ENCODE peak calls at places on chromosomes 3 and 15, in ten cellular contexts. One of them, this sample, is unnamed.

GRCh38 chr3:81302045-81302444 is 459.4 kb downstream of the GBE1 start:
- DNase-seq in left ventricle myocardium inferior: no peak
- DNase-seq in cardiac fibroblast: peak
- DNase-seq in stimulated activated CD4-positive, alpha-beta T cell treated with anti-CD3 and anti-CD28 coated beads, Interleukin-12 subunit alpha, Interleukin-12 subunit beta, amount 100 ng/mL, for 48 hours: peak
- DNase-seq in Right ventricle myocardium superior: no peak
- DNase-seq in body of pancreas: peak
- DNase-seq in mesendoderm: peak
- DNase-seq in neural crest cell: peak
- DNase-seq in GM12865: peak
- DNase-seq in ovary: no peak
- DNase-seq in this sample: no peak

GRCh38 chr3:108489776-108490175 is 20.6 kb downstream of the MYH15 start:
- DNase-seq in left ventricle myocardium inferior: no peak
- DNase-seq in ovary: no peak
- DNase-seq in stimulated activated CD4-positive, alpha-beta T cell treated with anti-CD3 and anti-CD28 coated beads, Interleukin-12 subunit alpha, Interleukin-12 subunit beta, amount 100 ng/mL, for 48 hours: peak
- DNase-seq in neural crest cell: peak
- DNase-seq in body of pancreas: peak
- DNase-seq in mesendoderm: peak
- DNase-seq in Right ventricle myocardium superior: no peak
- DNase-seq in cardiac fibroblast: peak
- DNase-seq in GM12865: peak
- DNase-seq in this sample: peak

GRCh38 chr3:55455915-55456314 is 31.2 kb downstream of the WNT5A start:
- DNase-seq in mesendoderm: no peak
- DNase-seq in neural crest cell: no peak
- DNase-seq in Right ventricle myocardium superior: no peak
- DNase-seq in left ventricle myocardium inferior: no peak
- DNase-seq in stimulated activated CD4-positive, alpha-beta T cell treated with anti-CD3 and anti-CD28 coated beads, Interleukin-12 subunit alpha, Interleukin-12 subunit beta, amount 100 ng/mL, for 48 hours: no peak
- DNase-seq in ovary: no peak
- DNase-seq in cardiac fibroblast: no peak
- DNase-seq in body of pancreas: no peak
- DNase-seq in GM12865: no peak
- DNase-seq in this sample: no peak

GRCh38 chr3:55524565-55525244 is 37.6 kb upstream of the WNT5A start:
- DNase-seq in stimulated activated CD4-positive, alpha-beta T cell treated with anti-CD3 and anti-CD28 coated beads, Interleukin-12 subunit alpha, Interleukin-12 subunit beta, amount 100 ng/mL, for 48 hours: no peak
- DNase-seq in ovary: no peak
- DNase-seq in left ventricle myocardium inferior: no peak
- DNase-seq in cardiac fibroblast: peak
- DNase-seq in Right ventricle myocardium superior: no peak
- DNase-seq in mesendoderm: no peak
- DNase-seq in GM12865: no peak
- DNase-seq in neural crest cell: no peak
- DNase-seq in body of pancreas: no peak
- DNase-seq in this sample: no peak

GRCh38 chr3:60294181-60294580 is 957.1 kb downstream of the FHIT start:
- DNase-seq in mesendoderm: no peak
- DNase-seq in body of pancreas: no peak
- DNase-seq in neural crest cell: no peak
- DNase-seq in Right ventricle myocardium superior: no peak
- DNase-seq in cardiac fibroblast: peak
- DNase-seq in ovary: no peak
- DNase-seq in left ventricle myocardium inferior: no peak
- DNase-seq in GM12865: no peak
- DNase-seq in stimulated activated CD4-positive, alpha-beta T cell treated with anti-CD3 and anti-CD28 coated beads, Interleukin-12 subunit alpha, Interleukin-12 subunit beta, amount 100 ng/mL, for 48 hours: no peak
- DNase-seq in this sample: no peak

GRCh38 chr3:195692361-195692700 is 28.4 kb upstream of the MUC20 start:
- DNase-seq in body of pancreas: no peak
- DNase-seq in ovary: peak
- DNase-seq in mesendoderm: no peak
- DNase-seq in GM12865: no peak
- DNase-seq in left ventricle myocardium inferior: no peak
- DNase-seq in stimulated activated CD4-positive, alpha-beta T cell treated with anti-CD3 and anti-CD28 coated beads, Interleukin-12 subunit alpha, Interleukin-12 subunit beta, amount 100 ng/mL, for 48 hours: no peak
- DNase-seq in Right ventricle myocardium superior: no peak
- DNase-seq in neural crest cell: no peak
- DNase-seq in cardiac fibroblast: no peak
- DNase-seq in this sample: no peak

GRCh38 chr3:50585919-50586762 is 16.8 kb downstream of the HEMK1 start:
- DNase-seq in body of pancreas: no peak
- DNase-seq in ovary: no peak
- DNase-seq in stimulated activated CD4-positive, alpha-beta T cell treated with anti-CD3 and anti-CD28 coated beads, Interleukin-12 subunit alpha, Interleukin-12 subunit beta, amount 100 ng/mL, for 48 hours: no peak
- DNase-seq in left ventricle myocardium inferior: no peak
- DNase-seq in GM12865: no peak
- DNase-seq in mesendoderm: no peak
- DNase-seq in Right ventricle myocardium superior: no peak
- DNase-seq in neural crest cell: no peak
- DNase-seq in cardiac fibroblast: no peak
- DNase-seq in this sample: no peak

GRCh38 chr3:169082076-169082475 is 581.4 kb downstream of the MECOM start:
- DNase-seq in neural crest cell: no peak
- DNase-seq in mesendoderm: peak
- DNase-seq in body of pancreas: no peak
- DNase-seq in ovary: no peak
- DNase-seq in cardiac fibroblast: peak
- DNase-seq in stimulated activated CD4-positive, alpha-beta T cell treated with anti-CD3 and anti-CD28 coated beads, Interleukin-12 subunit alpha, Interleukin-12 subunit beta, amount 100 ng/mL, for 48 hours: no peak
- DNase-seq in GM12865: no peak
- DNase-seq in Right ventricle myocardium superior: no peak
- DNase-seq in left ventricle myocardium inferior: no peak
- DNase-seq in this sample: no peak

GRCh38 chr3:149753717-149754116 is 1.4 kb upstream of the COMMD2 start:
- DNase-seq in mesendoderm: no peak
- DNase-seq in left ventricle myocardium inferior: no peak
- DNase-seq in ovary: no peak
- DNase-seq in GM12865: no peak
- DNase-seq in neural crest cell: no peak
- DNase-seq in stimulated activated CD4-positive, alpha-beta T cell treated with anti-CD3 and anti-CD28 coated beads, Interleukin-12 subunit alpha, Interleukin-12 subunit beta, amount 100 ng/mL, for 48 hours: no peak
- DNase-seq in Right ventricle myocardium superior: no peak
- DNase-seq in cardiac fibroblast: no peak
- DNase-seq in body of pancreas: no peak
- DNase-seq in this sample: no peak

GRCh38 chr15:82568986-82569385 is 28.7 kb upstream of the RPS17 start:
- DNase-seq in left ventricle myocardium inferior: no peak
- DNase-seq in mesendoderm: no peak
- DNase-seq in neural crest cell: no peak
- DNase-seq in body of pancreas: no peak
- DNase-seq in GM12865: no peak
- DNase-seq in ovary: no peak
- DNase-seq in stimulated activated CD4-positive, alpha-beta T cell treated with anti-CD3 and anti-CD28 coated beads, Interleukin-12 subunit alpha, Interleukin-12 subunit beta, amount 100 ng/mL, for 48 hours: no peak
- DNase-seq in cardiac fibroblast: no peak
- DNase-seq in Right ventricle myocardium superior: no peak
- DNase-seq in this sample: no peak

GRCh38 chr15:48802867-48803266 is 8.0 kb downstream of the CEP152 start:
- DNase-seq in stimulated activated CD4-positive, alpha-beta T cell treated with anti-CD3 and anti-CD28 coated beads, Interleukin-12 subunit alpha, Interleukin-12 subunit beta, amount 100 ng/mL, for 48 hours: no peak
- DNase-seq in ovary: no peak
- DNase-seq in body of pancreas: no peak
- DNase-seq in left ventricle myocardium inferior: no peak
- DNase-seq in mesendoderm: peak
- DNase-seq in Right ventricle myocardium superior: no peak
- DNase-seq in cardiac fibroblast: peak
- DNase-seq in neural crest cell: no peak
- DNase-seq in GM12865: no peak
- DNase-seq in this sample: no peak

GRCh38 chr3:82807781-82808180 is 1046.3 kb upstream of the GBE1 start:
- DNase-seq in GM12865: no peak
- DNase-seq in ovary: no peak
- DNase-seq in left ventricle myocardium inferior: no peak
- DNase-seq in stimulated activated CD4-positive, alpha-beta T cell treated with anti-CD3 and anti-CD28 coated beads, Interleukin-12 subunit alpha, Interleukin-12 subunit beta, amount 100 ng/mL, for 48 hours: no peak
- DNase-seq in cardiac fibroblast: no peak
- DNase-seq in mesendoderm: no peak
- DNase-seq in body of pancreas: no peak
- DNase-seq in Right ventricle myocardium superior: no peak
- DNase-seq in neural crest cell: no peak
- DNase-seq in this sample: no peak

GRCh38 chr3:76470285-76470684 is 569.6 kb upstream of the ROBO2 start:
- DNase-seq in mesendoderm: peak
- DNase-seq in cardiac fibroblast: no peak
- DNase-seq in neural crest cell: no peak
- DNase-seq in body of pancreas: no peak
- DNase-seq in stimulated activated CD4-positive, alpha-beta T cell treated with anti-CD3 and anti-CD28 coated beads, Interleukin-12 subunit alpha, Interleukin-12 subunit beta, amount 100 ng/mL, for 48 hours: no peak
- DNase-seq in left ventricle myocardium inferior: no peak
- DNase-seq in GM12865: no peak
- DNase-seq in Right ventricle myocardium superior: no peak
- DNase-seq in ovary: no peak
- DNase-seq in this sample: no peak

GRCh38 chr3:65836047-65836446 is 202.7 kb downstream of the MAGI1 start:
- DNase-seq in Right ventricle myocardium superior: no peak
- DNase-seq in GM12865: no peak
- DNase-seq in stimulated activated CD4-positive, alpha-beta T cell treated with anti-CD3 and anti-CD28 coated beads, Interleukin-12 subunit alpha, Interleukin-12 subunit beta, amount 100 ng/mL, for 48 hours: no peak
- DNase-seq in ovary: no peak
- DNase-seq in mesendoderm: peak
- DNase-seq in body of pancreas: no peak
- DNase-seq in neural crest cell: no peak
- DNase-seq in left ventricle myocardium inferior: no peak
- DNase-seq in cardiac fibroblast: no peak
- DNase-seq in this sample: no peak

GRCh38 chr3:134211797-134212196 is 38.9 kb downstream of the RYK start:
- DNase-seq in cardiac fibroblast: peak
- DNase-seq in ovary: no peak
- DNase-seq in neural crest cell: peak
- DNase-seq in Right ventricle myocardium superior: no peak
- DNase-seq in body of pancreas: peak
- DNase-seq in mesendoderm: peak
- DNase-seq in stimulated activated CD4-positive, alpha-beta T cell treated with anti-CD3 and anti-CD28 coated beads, Interleukin-12 subunit alpha, Interleukin-12 subunit beta, amount 100 ng/mL, for 48 hours: no peak
- DNase-seq in left ventricle myocardium inferior: no peak
- DNase-seq in GM12865: peak
- DNase-seq in this sample: no peak

GRCh38 chr3:157104928-157105652 is 54.9 kb downstream of the CCNL1 start:
- DNase-seq in neural crest cell: no peak
- DNase-seq in Right ventricle myocardium superior: no peak
- DNase-seq in mesendoderm: peak
- DNase-seq in stimulated activated CD4-positive, alpha-beta T cell treated with anti-CD3 and anti-CD28 coated beads, Interleukin-12 subunit alpha, Interleukin-12 subunit beta, amount 100 ng/mL, for 48 hours: no peak
- DNase-seq in cardiac fibroblast: no peak
- DNase-seq in body of pancreas: no peak
- DNase-seq in left ventricle myocardium inferior: no peak
- DNase-seq in ovary: no peak
- DNase-seq in GM12865: peak
- DNase-seq in this sample: no peak

GRCh38 chr15:94395626-94396025 is 164.3 kb downstream of the MCTP2 start:
- DNase-seq in GM12865: no peak
- DNase-seq in mesendoderm: no peak
- DNase-seq in neural crest cell: no peak
- DNase-seq in stimulated activated CD4-positive, alpha-beta T cell treated with anti-CD3 and anti-CD28 coated beads, Interleukin-12 subunit alpha, Interleukin-12 subunit beta, amount 100 ng/mL, for 48 hours: no peak
- DNase-seq in cardiac fibroblast: peak
- DNase-seq in body of pancreas: no peak
- DNase-seq in Right ventricle myocardium superior: no peak
- DNase-seq in left ventricle myocardium inferior: no peak
- DNase-seq in ovary: no peak
- DNase-seq in this sample: no peak

GRCh38 chr3:143328459-143328858 is 208.9 kb downstream of the CHST2 start:
- DNase-seq in mesendoderm: peak
- DNase-seq in Right ventricle myocardium superior: no peak
- DNase-seq in GM12865: no peak
- DNase-seq in cardiac fibroblast: no peak
- DNase-seq in ovary: no peak
- DNase-seq in body of pancreas: no peak
- DNase-seq in neural crest cell: no peak
- DNase-seq in left ventricle myocardium inferior: no peak
- DNase-seq in stimulated activated CD4-positive, alpha-beta T cell treated with anti-CD3 and anti-CD28 coated beads, Interleukin-12 subunit alpha, Interleukin-12 subunit beta, amount 100 ng/mL, for 48 hours: no peak
- DNase-seq in this sample: no peak

GRCh38 chr3:104596551-104596950 is 770.2 kb upstream of the ALCAM start:
- DNase-seq in body of pancreas: peak
- DNase-seq in mesendoderm: peak
- DNase-seq in ovary: no peak
- DNase-seq in Right ventricle myocardium superior: no peak
- DNase-seq in stimulated activated CD4-positive, alpha-beta T cell treated with anti-CD3 and anti-CD28 coated beads, Interleukin-12 subunit alpha, Interleukin-12 subunit beta, amount 100 ng/mL, for 48 hours: no peak
- DNase-seq in cardiac fibroblast: peak
- DNase-seq in left ventricle myocardium inferior: no peak
- DNase-seq in GM12865: peak
- DNase-seq in neural crest cell: peak
- DNase-seq in this sample: no peak

GRCh38 chr3:66989860-66990696 is 8.0 kb upstream of the KBTBD8 start:
- DNase-seq in neural crest cell: no peak
- DNase-seq in GM12865: peak
- DNase-seq in cardiac fibroblast: peak
- DNase-seq in stimulated activated CD4-positive, alpha-beta T cell treated with anti-CD3 and anti-CD28 coated beads, Interleukin-12 subunit alpha, Interleukin-12 subunit beta, amount 100 ng/mL, for 48 hours: no peak
- DNase-seq in mesendoderm: peak
- DNase-seq in ovary: no peak
- DNase-seq in Right ventricle myocardium superior: no peak
- DNase-seq in body of pancreas: peak
- DNase-seq in left ventricle myocardium inferior: no peak
- DNase-seq in this sample: no peak

GRCh38 chr3:48636149-48636548 is 888 bp upstream of the SLC26A6 start:
- DNase-seq in mesendoderm: peak
- DNase-seq in GM12865: no peak
- DNase-seq in body of pancreas: no peak
- DNase-seq in ovary: no peak
- DNase-seq in neural crest cell: no peak
- DNase-seq in cardiac fibroblast: peak
- DNase-seq in stimulated activated CD4-positive, alpha-beta T cell treated with anti-CD3 and anti-CD28 coated beads, Interleukin-12 subunit alpha, Interleukin-12 subunit beta, amount 100 ng/mL, for 48 hours: no peak
- DNase-seq in Right ventricle myocardium superior: no peak
- DNase-seq in left ventricle myocardium inferior: no peak
- DNase-seq in this sample: no peak

GRCh38 chr3:9678493-9678892 is 25.1 kb upstream of the CPNE9 start:
- DNase-seq in left ventricle myocardium inferior: peak
- DNase-seq in body of pancreas: no peak
- DNase-seq in GM12865: no peak
- DNase-seq in stimulated activated CD4-positive, alpha-beta T cell treated with anti-CD3 and anti-CD28 coated beads, Interleukin-12 subunit alpha, Interleukin-12 subunit beta, amount 100 ng/mL, for 48 hours: no peak
- DNase-seq in ovary: no peak
- DNase-seq in mesendoderm: no peak
- DNase-seq in Right ventricle myocardium superior: no peak
- DNase-seq in cardiac fibroblast: no peak
- DNase-seq in neural crest cell: no peak
- DNase-seq in this sample: no peak

GRCh38 chr3:15973930-15974329 is 176.2 kb upstream of the ANKRD28 start:
- DNase-seq in Right ventricle myocardium superior: no peak
- DNase-seq in GM12865: no peak
- DNase-seq in stimulated activated CD4-positive, alpha-beta T cell treated with anti-CD3 and anti-CD28 coated beads, Interleukin-12 subunit alpha, Interleukin-12 subunit beta, amount 100 ng/mL, for 48 hours: no peak
- DNase-seq in neural crest cell: no peak
- DNase-seq in ovary: no peak
- DNase-seq in body of pancreas: no peak
- DNase-seq in mesendoderm: no peak
- DNase-seq in left ventricle myocardium inferior: no peak
- DNase-seq in cardiac fibroblast: no peak
- DNase-seq in this sample: no peak

GRCh38 chr3:85355572-85355971 is 396.8 kb downstream of the CADM2 start:
- DNase-seq in ovary: no peak
- DNase-seq in mesendoderm: no peak
- DNase-seq in Right ventricle myocardium superior: no peak
- DNase-seq in neural crest cell: no peak
- DNase-seq in body of pancreas: no peak
- DNase-seq in GM12865: no peak
- DNase-seq in left ventricle myocardium inferior: no peak
- DNase-seq in stimulated activated CD4-positive, alpha-beta T cell treated with anti-CD3 and anti-CD28 coated beads, Interleukin-12 subunit alpha, Interleukin-12 subunit beta, amount 100 ng/mL, for 48 hours: no peak
- DNase-seq in cardiac fibroblast: no peak
- DNase-seq in this sample: no peak